ENCODE peak calls at places on chromosomes 5 and 9, in five cellular contexts. W is H1, L is GM12878, U is HepG2, F is K562. Q is an unnamed sample.

GRCh38 chr9:13131991-13132390 is 147.5 kb downstream of the MPDZ start:
- DNase-seq in U (no peak), L (no peak), W (no peak), F (no peak), Q (no peak)

GRCh38 chr5:90915393-90915792 is 356.8 kb downstream of the ADGRV1 start:
- DNase-seq in F (no peak), W (no peak), L (no peak), U (peak; percentile 75), Q (no peak)

GRCh38 chr9:13552606-13553215 is 273.2 kb upstream of the MPDZ start:
- DNase-seq in U (no peak), F (no peak), L (no peak), W (no peak), Q (no peak)

GRCh38 chr5:13250450-13251291 is 693.8 kb downstream of the DNAH5 start:
- DNase-seq in W (no peak), L (no peak), U (peak; percentile 13), F (peak; percentile 30), Q (peak; percentile 19)

GRCh38 chr9:84744195-84744594 is 74.7 kb downstream of the NTRK2 start:
- DNase-seq in L (no peak), W (no peak), F (no peak), U (no peak), Q (no peak)

GRCh38 chr5:44885903-44886302 is 77.2 kb downstream of the MRPS30 start:
- DNase-seq in W (no peak), U (no peak), L (peak; percentile 44), F (no peak), Q (no peak)

GRCh38 chr5:115414406-115415142 is 118.1 kb upstream of the CCDC112 start:
- DNase-seq in W (no peak), L (no peak), U (no peak), F (no peak), Q (no peak)

GRCh38 chr5:180874804-180875582 is 13.9 kb upstream of the ZFP62 start:
- DNase-seq in L (no peak), F (no peak), W (no peak), U (no peak), Q (no peak)

GRCh38 chr9:38271666-38272241 is 120.7 kb upstream of the ALDH1B1 start:
- DNase-seq in F (no peak), W (no peak), L (no peak), U (no peak), Q (no peak)

GRCh38 chr5:56523779-56524178 is 290.6 kb upstream of the ANKRD55 start:
- DNase-seq in F (no peak), U (no peak), W (no peak), L (no peak), Q (no peak)

GRCh38 chr9:93864840-93865239 is 90.3 kb downstream of the BARX1 start:
- DNase-seq in L (no peak), W (no peak), U (no peak), F (no peak), Q (no peak)

GRCh38 chr9:98130576-98131228 is 11.7 kb upstream of the TRIM14 start:
- DNase-seq in L (no peak), W (no peak), U (no peak), F (no peak), Q (no peak)

GRCh38 chr5:67100301-67100700 is 96.3 kb downstream of the CD180 start:
- DNase-seq in F (no peak), L (no peak), W (no peak), U (no peak), Q (no peak)

GRCh38 chr9:106928350-106928749 is 65.4 kb downstream of the ZNF462 start:
- DNase-seq in U (no peak), F (no peak), W (no peak), L (no peak), Q (no peak)

GRCh38 chr9:94826644-94827410 is 100.3 kb downstream of the AOPEP start:
- DNase-seq in F (no peak), W (peak; percentile 7), L (no peak), U (peak; percentile 78), Q (no peak)

GRCh38 chr5:65855758-65856157 is 70.6 kb upstream of the ERBIN start:
- DNase-seq in F (no peak), W (no peak), L (no peak), U (no peak), Q (no peak)

GRCh38 chr9:72315510-72316287 is 49.3 kb downstream of the ZFAND5 start:
- DNase-seq in U (no peak), F (no peak), L (no peak), W (no peak), Q (peak; percentile 40)
- TF ChIP-seq HDAC2 in U (no peak), F (no peak), L (no peak), W (no peak), Q (no peak)

DNA sequence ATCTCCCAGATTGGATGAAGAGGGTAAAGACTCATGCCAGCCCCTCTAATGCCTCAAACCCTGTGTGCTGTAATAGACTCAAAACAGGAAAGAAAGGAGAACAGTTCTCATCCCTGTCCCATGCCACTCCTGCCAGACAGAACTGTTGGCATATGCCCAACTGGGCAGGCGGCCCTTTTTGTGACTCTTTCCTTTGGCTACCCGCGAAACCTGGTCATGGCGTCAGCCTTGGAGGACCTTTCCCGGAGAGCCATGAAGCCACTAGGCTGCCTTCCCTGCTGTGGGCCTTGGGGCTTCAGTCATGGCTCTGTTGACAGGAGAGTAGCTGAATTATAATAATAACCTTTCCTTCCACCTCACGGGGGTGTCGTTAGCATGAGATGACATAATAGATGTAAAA is 75.9 kb upstream of the SEMA6A start:
- DNase-seq in W (no peak), F (no peak), U (no peak), L (no peak), Q (no peak)
- TF ChIP-seq HDAC2 in W (no peak), F (no peak), U (no peak), L (no peak), Q (no peak)

DNA sequence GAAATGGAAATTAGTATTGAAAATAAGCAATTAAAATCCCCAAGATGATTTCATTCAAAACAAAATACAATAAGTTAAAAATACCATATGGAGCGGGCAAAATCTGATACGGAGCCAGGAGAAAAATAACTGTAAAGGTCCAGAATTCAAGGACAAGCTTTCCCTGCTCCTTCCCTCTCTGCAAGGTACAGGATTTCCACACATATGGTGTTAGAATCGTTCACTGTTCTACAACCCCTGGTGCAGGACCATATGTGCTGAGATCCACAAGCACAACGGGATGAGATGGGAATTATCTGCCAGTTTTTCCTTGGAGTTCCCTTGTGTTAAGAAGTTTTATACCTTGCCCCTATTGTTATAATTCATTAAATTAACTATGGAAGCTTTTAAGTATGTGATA is 94.7 kb upstream of the DMAC1 start:
- DNase-seq in L (no peak), W (no peak), U (no peak), F (no peak), Q (no peak)
- TF ChIP-seq HDAC2 in L (no peak), W (no peak), U (no peak), F (no peak), Q (no peak)

DNA sequence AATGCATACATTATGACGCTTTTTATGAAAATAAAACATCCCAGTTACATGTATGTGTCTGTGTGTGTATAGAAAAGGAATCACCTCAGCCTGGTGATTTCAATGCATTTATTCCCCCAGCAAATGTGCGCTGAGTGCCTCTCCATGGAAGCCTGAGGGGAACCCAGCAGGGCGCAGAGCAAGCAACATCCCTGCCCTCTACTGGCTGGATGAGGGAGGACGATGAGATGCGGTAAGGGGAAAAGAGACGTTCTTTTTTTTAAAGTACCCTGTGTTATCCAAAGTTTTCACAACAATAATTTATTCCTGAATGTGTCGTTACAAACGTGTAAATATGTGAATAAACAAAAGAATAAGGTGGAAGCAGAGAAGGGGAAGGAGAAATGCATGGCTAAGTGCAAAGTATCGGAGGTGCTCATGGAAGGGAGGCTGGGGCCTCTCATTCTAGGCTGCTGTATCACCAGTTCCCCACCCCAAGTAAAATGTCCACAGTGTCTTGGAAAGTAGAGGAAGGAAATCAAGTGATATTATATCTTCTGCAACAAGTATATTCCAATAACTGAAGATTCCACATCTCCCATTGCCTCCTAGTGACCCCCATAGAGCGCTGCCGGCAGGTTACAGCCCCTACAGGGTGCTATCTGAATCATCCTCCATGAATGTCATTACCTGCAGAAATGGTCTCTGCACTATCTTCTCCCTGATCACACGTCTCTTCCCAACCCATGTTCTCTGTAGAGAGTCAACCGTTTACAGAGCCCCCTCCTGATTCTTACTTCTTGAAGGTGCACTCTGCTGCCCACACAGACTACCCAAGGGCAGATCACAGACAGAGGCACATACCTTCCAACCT is 13.0 kb upstream of the ABLIM3 start:
- DNase-seq in F (peak; percentile 60), U (no peak), L (no peak), W (peak; percentile 66), Q (peak; percentile 30)
- TF ChIP-seq HDAC2 in F (no peak), U (no peak), L (no peak), W (no peak), Q (no peak)

DNA sequence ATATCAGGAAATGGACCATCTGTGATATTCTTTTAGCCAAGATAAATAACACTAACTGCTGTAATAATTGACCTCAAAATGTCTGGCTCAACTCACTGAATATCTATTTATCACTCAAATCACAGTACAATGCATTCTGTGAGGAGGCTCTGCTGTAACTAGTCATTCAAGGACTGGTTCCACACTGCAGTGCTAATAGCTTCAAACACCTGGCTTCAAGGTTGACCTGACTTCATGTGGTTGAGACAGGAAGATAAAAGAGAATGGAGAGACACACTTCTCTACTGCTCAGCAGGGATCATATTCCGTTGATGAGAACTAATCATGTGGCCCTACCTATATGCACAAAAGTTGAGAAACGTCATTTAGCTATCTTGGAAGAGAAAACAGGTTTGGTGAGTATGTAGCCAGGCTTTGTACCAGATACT is 3.4 kb upstream of the RHOBTB3 start:
- DNase-seq in U (peak; percentile 18), W (no peak), L (peak; percentile 71), F (no peak), Q (no peak)
- TF ChIP-seq HDAC2 in U (no peak), W (no peak), L (no peak), F (no peak), Q (no peak)

DNA sequence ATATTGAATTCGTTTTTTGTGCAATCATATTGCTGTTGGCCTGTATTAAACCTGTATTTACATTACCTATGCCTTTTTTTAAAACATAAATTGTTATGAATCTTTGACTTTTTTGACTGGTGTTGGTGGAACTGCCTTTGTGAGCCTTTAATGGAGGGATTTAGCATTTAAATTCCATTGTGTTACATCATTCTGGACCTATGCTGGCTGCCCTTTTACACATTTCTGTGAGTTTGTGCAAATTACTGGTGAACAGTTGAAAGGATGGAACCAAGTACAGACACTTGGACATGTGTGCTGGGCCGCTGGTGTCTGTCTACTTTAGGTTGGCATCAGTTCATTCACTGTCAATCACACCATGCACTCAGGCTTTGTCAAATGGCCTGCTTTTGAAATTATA is 3.4 kb downstream of the SNX18 start:
- DNase-seq in W (no peak), U (no peak), L (no peak), F (no peak), Q (no peak)
- TF ChIP-seq HDAC2 in W (no peak), U (no peak), L (no peak), F (no peak), Q (no peak)

DNA sequence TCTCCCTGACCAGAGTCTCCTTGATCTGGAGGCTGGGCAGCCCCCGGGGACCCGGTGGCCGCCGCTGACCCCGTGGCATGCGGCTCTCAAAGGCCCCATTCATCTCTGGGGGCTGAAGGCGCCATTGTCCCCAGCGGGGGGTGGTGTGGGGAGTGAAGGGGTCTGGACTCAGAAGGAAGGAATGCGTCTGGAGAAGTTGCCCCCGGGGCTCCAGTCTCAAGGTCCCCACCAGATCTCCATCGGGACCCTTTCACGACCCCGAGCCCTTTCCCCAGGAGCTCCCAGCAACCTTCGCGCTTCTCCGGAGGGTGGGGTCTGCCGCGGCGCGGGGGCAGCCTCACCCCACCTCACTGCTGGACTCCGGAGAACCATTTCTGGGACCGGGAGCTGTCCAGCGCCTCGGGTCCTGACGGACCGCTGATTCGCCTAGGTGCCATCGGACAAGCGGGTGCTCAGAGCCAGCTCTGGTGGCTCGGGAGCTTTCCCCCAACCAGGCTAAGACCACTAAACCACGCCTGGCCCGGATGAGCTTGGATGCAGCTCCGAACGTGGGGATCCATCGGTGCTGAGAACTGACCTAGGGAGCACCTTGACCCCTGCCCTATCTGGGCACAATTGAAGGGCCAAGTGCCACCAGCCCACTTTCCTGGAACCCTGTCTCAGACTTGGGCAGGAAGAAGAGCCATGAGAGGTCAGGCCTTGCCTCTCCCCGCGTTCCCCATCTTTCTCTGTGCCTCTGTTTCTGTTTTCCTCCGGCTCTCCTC is 5.2 kb upstream of the PCDH1 start:
- DNase-seq in W (peak; percentile 91), F (peak; percentile 80), L (no peak), U (no peak), Q (peak; percentile 19)
- TF ChIP-seq HDAC2 in W (no peak), F (no peak), L (no peak), U (peak; percentile 30), Q (no peak)